ENCODE peak calls at places on chromosomes 12 and 14, in four cellular contexts. U, W, S and Y are unnamed samples.
A peak's percentile ranks its signal among the peaks of the same experiment; 100 is the strongest.

GRCh38 chr12:7060353-7060954 is at the start of gene C1S:
- DNase-seq in S (peak; percentile 83), U (peak; percentile 61), W (peak; percentile 87), Y (peak; percentile 14)

GRCh38 chr12:64066052-64066451 is 156.0 kb downstream of the KICS2 start:
- DNase-seq in S (no peak), U (no peak), W (no peak), Y (no peak)

GRCh38 chr12:18753481-18754117 is 15.7 kb downstream of the CAPZA3 start:
- DNase-seq in U (no peak), W (peak; percentile 7), S (no peak), Y (no peak)

GRCh38 chr12:9041321-9041720 is 52.0 kb downstream of the KLRG1 start:
- DNase-seq in U (no peak), S (no peak), W (no peak), Y (no peak)

GRCh38 chr12:29660847-29661246 is 122.9 kb downstream of the TMTC1 start:
- DNase-seq in U (no peak), W (no peak), S (no peak), Y (no peak)

GRCh38 chr12:107344035-107344808 is 250.9 kb upstream of the CRY1 start:
- DNase-seq in W (peak; percentile 18), U (no peak), S (no peak), Y (no peak)

GRCh38 chr14:36805116-36805515 is 143.5 kb downstream of the PAX9 start:
- DNase-seq in S (no peak), W (no peak), U (no peak), Y (no peak)

GRCh38 chr14:94203473-94204210 is 29.5 kb downstream of the PPP4R4 start:
- DNase-seq in W (no peak), S (no peak), U (no peak), Y (no peak)

GRCh38 chr12:49703647-49704137 is 3.5 kb downstream of the FMNL3 start:
- DNase-seq in W (no peak), S (no peak), U (no peak), Y (no peak)

GRCh38 chr14:90903101-90903500 is 86.9 kb upstream of the TTC7B start:
- DNase-seq in U (peak; percentile 44), W (peak; percentile 74), S (peak; percentile 47), Y (peak; percentile 73)

GRCh38 chr14:28382460-28383220 is 383.9 kb upstream of the FOXG1 start:
- DNase-seq in S (no peak), W (peak; percentile 27), U (no peak), Y (no peak)

GRCh38 chr12:5204831-5205230 is 161.2 kb downstream of the KCNA5 start:
- DNase-seq in U (no peak), S (no peak), W (no peak), Y (no peak)

GRCh38 chr12:14417717-14418116 is 52.2 kb downstream of the ATF7IP start:
- DNase-seq in U (no peak), W (peak; percentile 71), S (peak; percentile 29), Y (peak; percentile 57)

GRCh38 chr12:52600475-52600874 is 788 bp downstream of the KRT72 start:
- DNase-seq in U (no peak), S (no peak), W (no peak), Y (no peak)

GRCh38 chr14:95490727-95491451 is 25.6 kb downstream of the SYNE3 start:
- DNase-seq in W (peak; percentile 71), S (peak; percentile 69), U (no peak), Y (peak; percentile 93)

GRCh38 chr12:2322554-2323120 is 269.9 kb downstream of the CACNA1C start:
- DNase-seq in U (no peak), S (no peak), W (no peak), Y (no peak)

GRCh38 chr14:99260116-99260515 is 11.9 kb downstream of the BCL11B start:
- DNase-seq in W (no peak), S (no peak), U (no peak), Y (no peak)
- H3K4me3 ChIP-seq in W (no peak overlapping the region), S (no peak overlapping the region), U (no peak overlapping the region), Y (no peak overlapping the region)

GRCh38 chr12:109449845-109450532 is 27.1 kb downstream of the KCTD10 start:
- DNase-seq in U (no peak), S (no peak), W (no peak), Y (no peak)
- H3K4me1 ChIP-seq in U (peaks cover 7% of the 10 kb centered on the region), S (peaks cover 4% of the 10 kb centered on the region), W (no peaks in the 10 kb centered on the region), Y (no peaks in the 10 kb centered on the region)

GRCh38 chr12:32891526-32891925 is 5.1 kb downstream of the PKP2 start:
- DNase-seq in S (no peak), W (no peak), U (no peak), Y (no peak)

GRCh38 chr12:32893458-32893857 is 3.1 kb downstream of the PKP2 start:
- DNase-seq in W (peak; percentile 41), U (no peak), S (no peak), Y (peak; percentile 61)

GRCh38 chr12:32893008-32893407 is 3.6 kb downstream of the PKP2 start:
- DNase-seq in W (no peak), U (no peak), S (no peak), Y (no peak)

GRCh38 chr12:32894566-32894965 is 2.0 kb downstream of the PKP2 start:
- DNase-seq in U (no peak), S (no peak), W (no peak), Y (peak; percentile 58)

DNA sequence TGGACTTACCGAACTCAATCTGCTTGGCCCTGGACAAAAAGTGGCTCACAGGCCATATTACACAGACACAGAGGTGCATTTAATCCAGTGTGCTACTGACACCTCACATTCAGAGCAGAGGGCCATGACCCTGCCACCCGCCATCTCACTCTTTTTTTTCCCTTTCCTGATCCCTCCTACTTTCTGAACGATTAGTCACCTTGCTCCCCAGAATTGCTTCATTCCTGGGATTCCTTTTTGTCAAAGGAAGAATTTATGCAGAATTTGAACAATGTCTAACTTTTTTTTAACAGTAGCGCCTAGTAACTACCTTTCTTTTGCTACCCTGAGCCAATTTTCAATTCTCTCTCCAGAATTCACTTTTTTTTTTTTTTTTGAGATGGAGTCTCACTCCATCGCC is 4.6 kb downstream of the PKP2 start:
- DNase-seq in W (peak; percentile 39), S (no peak), U (no peak), Y (no peak)
- H3K4me3 ChIP-seq in W (no peak overlapping the region), S (no peak overlapping the region), U (no peak overlapping the region), Y (no peak overlapping the region)

DNA sequence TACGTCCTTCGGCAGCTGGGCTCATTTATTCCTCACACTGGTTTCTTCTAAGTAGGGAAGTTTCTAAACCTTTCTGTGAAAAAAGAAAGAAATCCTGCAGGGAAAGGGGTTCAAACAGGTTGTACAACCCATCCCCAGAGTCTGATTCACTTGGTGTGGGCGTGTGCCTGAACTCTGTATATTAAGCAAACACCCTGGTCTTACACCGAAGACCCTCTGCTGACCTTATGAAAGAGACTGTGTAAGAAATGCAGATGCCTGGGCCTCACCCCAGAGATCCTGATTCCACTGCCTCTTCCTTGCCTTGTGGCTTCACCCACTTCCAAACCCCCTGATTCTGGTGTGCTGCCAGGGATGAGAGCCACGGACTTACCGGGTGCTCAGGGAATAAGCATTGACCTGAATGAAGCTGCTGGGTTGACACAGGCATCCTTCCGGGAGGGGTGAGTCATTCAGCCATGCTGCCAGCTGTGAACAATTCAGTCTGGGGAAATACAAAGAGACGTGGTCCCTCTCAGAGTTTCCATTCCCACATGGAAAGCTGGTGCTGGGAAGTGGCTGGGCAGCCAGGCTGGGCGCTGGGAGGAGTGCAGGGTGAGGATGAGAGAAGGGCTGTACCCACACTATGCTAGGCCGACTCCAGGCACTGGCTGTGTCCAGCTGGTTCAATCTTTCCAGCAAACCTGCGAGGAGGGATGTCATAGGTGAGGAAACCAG is 26.5 kb upstream of the ACTN1 start:
- DNase-seq in U (no peak), W (peak; percentile 77), S (peak; percentile 77), Y (no peak)
- H3K4me1 ChIP-seq in U (no peaks in the 10 kb centered on the region), W (peaks cover 8% of the 10 kb centered on the region), S (no peaks in the 10 kb centered on the region), Y (no peaks in the 10 kb centered on the region)

GRCh38 chr12:74129702-74130101 is 407.9 kb upstream of the ATXN7L3B start:
- DNase-seq in W (no peak), S (no peak), U (no peak), Y (no peak)
- H3K4me3 ChIP-seq in W (no peak overlapping the region), S (no peak overlapping the region), U (no peak overlapping the region), Y (no peak overlapping the region)

DNA sequence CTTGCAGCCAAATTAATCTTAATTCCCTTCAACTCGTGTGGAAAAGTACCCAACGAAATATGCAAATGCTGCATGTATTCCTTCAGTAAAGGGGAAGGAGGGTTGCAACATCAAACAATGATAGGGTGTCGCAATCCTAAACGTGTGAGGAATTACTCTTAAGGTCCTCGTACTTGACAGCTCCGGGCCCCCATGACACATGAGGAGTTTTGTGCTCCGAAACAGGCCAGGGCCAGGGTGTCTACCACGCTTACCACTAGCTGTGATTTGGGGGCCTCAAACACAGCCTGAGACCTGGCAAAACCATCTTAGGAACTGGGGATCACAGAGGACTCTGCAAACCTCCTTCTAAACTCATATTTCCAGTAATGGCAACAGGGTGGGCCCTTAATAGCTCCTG is 20.4 kb downstream of the FOS start:
- DNase-seq in S (peak; percentile 58), W (peak; percentile 60), U (no peak), Y (no peak)
- H3K4me1 ChIP-seq in S (no peaks in the 10 kb centered on the region), W (peaks cover 21% of the 10 kb centered on the region), U (peaks cover 6% of the 10 kb centered on the region), Y (peaks cover 4% of the 10 kb centered on the region)

DNA sequence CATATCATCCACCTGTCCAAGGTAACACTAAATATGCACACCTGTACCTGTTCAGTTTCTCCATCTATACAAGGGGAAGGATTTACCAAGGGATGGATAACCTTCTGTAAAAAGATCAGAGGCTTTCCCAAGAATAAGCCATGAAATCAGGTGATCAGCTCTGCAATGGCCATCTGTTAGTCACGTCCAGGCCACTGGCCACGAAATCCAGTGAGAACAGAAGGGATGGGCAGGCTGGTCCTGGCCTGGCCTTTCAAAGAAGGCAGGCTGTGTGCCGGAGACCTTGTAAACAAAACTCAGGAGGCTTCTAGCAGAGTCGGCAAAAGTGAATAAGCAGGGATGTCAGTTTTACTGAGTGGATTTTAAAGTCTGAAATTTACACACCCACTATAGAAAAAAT is 68.5 kb downstream of the RNF34 start:
- DNase-seq in U (no peak), S (no peak), W (no peak), Y (no peak)
- H3K4me3 ChIP-seq in U (no peak overlapping the region), S (no peak overlapping the region), W (no peak overlapping the region), Y (no peak overlapping the region)

GRCh38 chr12:108722992-108723766 is 8.1 kb downstream of the CORO1C start:
- DNase-seq in U (no peak), S (no peak), W (no peak), Y (no peak)

GRCh38 chr12:108722463-108722862 is 8.9 kb downstream of the CORO1C start:
- DNase-seq in S (no peak), U (no peak), W (no peak), Y (no peak)

GRCh38 chr12:108720757-108721514 is 10.4 kb downstream of the CORO1C start:
- DNase-seq in S (no peak), W (no peak), U (no peak), Y (no peak)

GRCh38 chr12:108724054-108724889 is 7.0 kb downstream of the CORO1C start:
- DNase-seq in W (no peak), S (no peak), U (no peak), Y (peak; percentile 55)

DNA sequence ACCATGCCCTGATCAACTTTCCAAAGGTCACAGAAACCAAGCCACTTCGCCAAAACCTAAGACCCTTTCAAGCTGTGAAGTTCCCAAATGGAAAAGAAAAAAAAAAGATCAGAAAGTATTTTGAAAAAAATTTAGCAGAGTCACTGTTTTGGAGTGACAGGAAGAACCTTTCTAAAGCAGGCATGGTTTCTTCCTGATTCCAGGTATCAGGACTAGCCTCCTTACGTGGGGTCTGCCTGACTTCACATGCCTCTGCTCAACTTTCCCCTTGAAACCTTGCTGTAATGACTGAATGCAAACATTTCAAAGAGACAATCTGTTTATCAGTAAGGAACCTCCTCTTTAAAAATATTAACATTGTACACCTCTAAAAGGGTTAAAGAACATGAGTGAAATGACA is 9.5 kb downstream of the CORO1C start:
- DNase-seq in W (no peak), S (no peak), U (no peak), Y (no peak)
- H3K4me1 ChIP-seq in W (peaks cover 28% of the 10 kb centered on the region), S (peaks cover 6% of the 10 kb centered on the region), U (no peaks in the 10 kb centered on the region), Y (peaks cover 4% of the 10 kb centered on the region)

GRCh38 chr12:122437656-122438121 is 15.2 kb upstream of the CLIP1 start:
- DNase-seq in U (peak; percentile 60), S (peak; percentile 59), W (no peak), Y (no peak)
- H3K4me3 ChIP-seq in U (no peak overlapping the region), S (no peak overlapping the region), W (no peak overlapping the region), Y (no peak overlapping the region)